ENCODE peak calls at places on chromosomes 5 and 9, in five cellular contexts. S is fibroblast of lung, G is hepatocyte, K is GM23338, D is GM23248. C is an unnamed sample. For H3K36me3, the result is how much of the 10 kb centered on the place peaks cover.

GRCh38 chr9:122119721-122120120 is 26.6 kb upstream of the TTLL11 start:
- DNase-seq in G (no peak), K (no peak), D (no peak), S (no peak), C (no peak)

GRCh38 chr9:7210854-7211637 is 453.3 kb downstream of the KDM4C start:
- DNase-seq in D (no peak), G (no peak), S (no peak), K (peak), C (no peak)

GRCh38 chr5:38556115-38556598 is 289 bp downstream of the LIFR start:
- DNase-seq in G (no peak), S (no peak), D (peak), K (peak), C (no peak)

GRCh38 chr5:74185599-74185998 is 454.9 kb downstream of the ENC1 start:
- DNase-seq in S (no peak), G (no peak), D (no peak), K (no peak), C (no peak)

GRCh38 chr5:179802950-179803562 is 3.6 kb downstream of the MGAT4B start:
- DNase-seq in S (no peak), G (no peak), K (peak), D (no peak), C (peak)

GRCh38 chr5:55427157-55427556 is 107.6 kb downstream of the PLPP1 start:
- DNase-seq in S (peak), G (peak), D (peak), K (no peak), C (no peak)

GRCh38 chr5:565782-566445 is 41.7 kb upstream of the SLC9A3 start:
- DNase-seq in G (no peak), D (peak), S (peak), K (peak), C (no peak)

GRCh38 chr9:113349434-113350337 is at the start of gene BSPRY:
- DNase-seq in K (peak), S (no peak), D (peak), G (peak), C (peak)

GRCh38 chr9:27787941-27788340 is 214.7 kb upstream of the C9orf72 start:
- DNase-seq in S (no peak), D (no peak), G (no peak), K (peak), C (no peak)

GRCh38 chr5:177495243-177496060 is 2.0 kb downstream of the PDLIM7 start:
- DNase-seq in G (peak), K (peak), S (peak), D (peak), C (peak)

GRCh38 chr9:89756891-89757537 is 152.2 kb downstream of the GADD45G start:
- DNase-seq in D (no peak), K (no peak), S (peak), G (peak), C (no peak)

GRCh38 chr5:67409342-67409741 is 212.7 kb upstream of the CD180 start:
- DNase-seq in D (no peak), G (no peak), S (no peak), K (no peak), C (no peak)

GRCh38 chr9:127447416-127448111 is 3.6 kb downstream of the RPL12 start:
- DNase-seq in G (no peak), S (peak), D (peak), K (no peak), C (no peak)

GRCh38 chr9:124457079-124457886 is 7.0 kb downstream of the ADGRD2 start:
- DNase-seq in G (no peak), K (no peak), D (no peak), S (no peak), C (no peak)

GRCh38 chr9:134669556-134669955 is 28.0 kb downstream of the COL5A1 start:
- DNase-seq in S (no peak), D (no peak), K (no peak), G (no peak), C (no peak)

GRCh38 chr5:52007230-52007858 is 624.1 kb downstream of the ISL1 start:
- DNase-seq in G (peak), S (peak), D (peak), K (peak), C (no peak)

GRCh38 chr9:133677126-133678010 is 41.2 kb downstream of the DBH start:
- DNase-seq in S (no peak), G (no peak), K (no peak), D (no peak), C (no peak)

GRCh38 chr9:137422668-137423000 is 328 bp downstream of the EXD3 start:
- DNase-seq in S (no peak), K (no peak), D (peak), G (peak), C (peak)

GRCh38 chr5:105504-106080 is 13.6 kb downstream of the PLEKHG4B start:
- DNase-seq in K (no peak), G (no peak), D (no peak), S (no peak), C (no peak)

GRCh38 chr5:150606476-150606875 is 34.0 kb upstream of the SYNPO start:
- DNase-seq in S (no peak), D (no peak), G (no peak), K (no peak), C (no peak)

GRCh38 chr5:149128023-149128875 is 13.0 kb upstream of the ABLIM3 start:
- DNase-seq in D (peak), G (peak), K (peak), S (peak), C (peak)

GRCh38 chr5:127793052-127793451 is 89.9 kb downstream of the CCDC192 start:
- DNase-seq in G (no peak), D (no peak), S (no peak), K (no peak), C (no peak)

GRCh38 chr5:111930407-111930806 is 173.4 kb upstream of the NREP start:
- DNase-seq in K (no peak), S (peak), G (no peak), D (peak), C (no peak)

GRCh38 chr9:114560956-114561355 is 26.6 kb upstream of the ATP6V1G1 start:
- DNase-seq in S (no peak), D (no peak), G (no peak), K (no peak), C (no peak)

GRCh38 chr5:172688735-172689572 is 47.9 kb downstream of the NEURL1B start:
- DNase-seq in D (no peak), K (no peak), G (peak), S (no peak), C (peak)

GRCh38 chr5:3598236-3598635 is 2.6 kb downstream of the IRX1 start:
- DNase-seq in K (no peak), D (peak), G (no peak), S (no peak), C (no peak)

GRCh38 chr5:7991125-7991821 is 122.3 kb downstream of the MTRR start:
- DNase-seq in S (no peak), K (peak), D (no peak), G (no peak), C (no peak)

GRCh38 chr5:129094924-129095797 is 612 bp downstream of the ISOC1 start:
- DNase-seq in D (peak), G (peak), S (peak), K (peak), C (peak)

GRCh38 chr9:6566409-6567139 is 79.0 kb downstream of the GLDC start:
- DNase-seq in G (peak), S (peak), D (peak), K (no peak), C (peak)

GRCh38 chr5:177427919-177428573 is 1.6 kb downstream of the GRK6 start:
- DNase-seq in K (no peak), G (no peak), D (no peak), S (no peak), C (no peak)

GRCh38 chr5:123790226-123790625 is 278.2 kb downstream of the CSNK1G3 start:
- DNase-seq in D (no peak), K (no peak), G (no peak), S (no peak), C (no peak)

GRCh38 chr5:123786411-123786810 is 274.4 kb downstream of the CSNK1G3 start:
- DNase-seq in G (no peak), K (no peak), S (no peak), D (no peak), C (no peak)

GRCh38 chr5:123787136-123787535 is 275.2 kb downstream of the CSNK1G3 start:
- DNase-seq in S (no peak), D (no peak), G (no peak), K (no peak), C (no peak)

GRCh38 chr5:123785160-123786001 is 273.4 kb downstream of the CSNK1G3 start:
- DNase-seq in K (peak), D (peak), S (peak), G (peak), C (no peak)
- H2AFZ ChIP-seq in K (peak), D (no peak), S (no peak), G (no peak), C (no peak)

GRCh38 chr5:15704397-15704947 is 204.5 kb downstream of the FBXL7 start:
- DNase-seq in S (peak), G (no peak), D (peak), K (no peak), C (no peak)
- H3K36me3 ChIP-seq in S (under half), G (under half), D (under half), K (under half), C (under half)

GRCh38 chr5:139263431-139263975 is 30.0 kb upstream of the MATR3 start:
- DNase-seq in G (no peak), K (no peak), S (no peak), D (peak), C (no peak)
- H2AFZ ChIP-seq in G (no peak), K (peak), S (no peak), D (no peak), C (no peak)

GRCh38 chr5:135913713-135914626 is 18.3 kb upstream of the IL9 start:
- DNase-seq in D (peak), K (no peak), S (no peak), G (no peak), C (no peak)
- H3K36me3 ChIP-seq in D (under half), K (under half), S (under half), G (under half), C (under half)